ENCODE peak calls at places on chromosomes 16 and 17, in ten cellular contexts. J is esophagus squamous epithelium, W is ovary, X is HCT116, U is prostate gland, A is endothelial cell of umbilical vein, C is uterus, R is tibial nerve, L is breast epithelium, Q is stomach. Y is an unnamed sample.

GRCh38 chr16:58640949-58641348 is 11.3 kb upstream of the CNOT1 start:
- DNase-seq in J (no peak), U (no peak), C (no peak), X (no peak), L (no peak), A (no peak), Q (no peak), R (no peak), W (no peak), Y (no peak)

GRCh38 chr17:44925731-44926697 is 10.7 kb upstream of the GFAP start:
- DNase-seq in U (no peak), L (no peak), J (no peak), R (no peak), A (no peak), Q (no peak), W (no peak), C (no peak), X (no peak), Y (no peak)

GRCh38 chr16:14100825-14101224 is 29.7 kb downstream of the MRTFB start:
- DNase-seq in X (no peak), L (no peak), C (no peak), U (no peak), R (no peak), A (no peak), Q (no peak), J (no peak), W (no peak), Y (no peak)

GRCh38 chr16:15856901-15857778 is at the start of gene MYH11:
- DNase-seq in J (no peak), A (no peak), X (no peak), L (peak; percentile 42), C (peak; percentile 81), W (peak; percentile 67), Q (no peak), U (no peak), R (no peak), Y (no peak)

GRCh38 chr16:11955713-11956123 is 9.3 kb upstream of the TNFRSF17 start:
- DNase-seq in R (no peak), J (no peak), X (no peak), A (no peak), C (no peak), Q (no peak), W (no peak), U (no peak), L (no peak), Y (peak; percentile 76)

GRCh38 chr17:57289130-57289529 is 32.8 kb downstream of the MSI2 start:
- DNase-seq in W (no peak), U (no peak), R (no peak), L (no peak), C (no peak), J (no peak), A (no peak), Q (no peak), X (no peak), Y (no peak)

GRCh38 chr17:58329035-58329807 is 626 bp upstream of the TSPOAP1 start:
- DNase-seq in R (no peak), J (no peak), Q (peak; percentile 37), C (no peak), W (no peak), X (no peak), U (no peak), A (no peak), L (no peak), Y (no peak)

GRCh38 chr17:46768540-46768870 is 50.0 kb downstream of the WNT3 start:
- DNase-seq in C (no peak), U (no peak), X (no peak), W (no peak), Q (peak; percentile 21), J (no peak), L (no peak), R (no peak), A (no peak), Y (no peak)

GRCh38 chr16:11087691-11088431 is 143.5 kb downstream of the CLEC16A start:
- DNase-seq in R (no peak), U (no peak), A (no peak), X (no peak), W (no peak), C (no peak), L (no peak), Q (no peak), J (no peak), Y (no peak)

GRCh38 chr17:75707096-75707720 is 14.1 kb upstream of the ITGB4 start:
- DNase-seq in L (no peak), J (no peak), C (peak; percentile 69), U (no peak), W (no peak), Q (peak; percentile 73), R (no peak), X (peak; percentile 94), A (peak; percentile 97), Y (peak; percentile 96)

GRCh38 chr17:66713533-66714042 is 121.3 kb upstream of the CACNG5 start:
- DNase-seq in L (no peak), A (no peak), Q (no peak), U (no peak), W (no peak), X (no peak), R (no peak), C (no peak), J (no peak), Y (no peak)

GRCh38 chr16:28556914-28557320 is 3.2 kb downstream of the SGF29 start:
- DNase-seq in L (no peak), Q (no peak), W (no peak), J (no peak), R (no peak), A (no peak), U (no peak), X (no peak), C (no peak), Y (no peak)

GRCh38 chr17:74296548-74296936 is 22.5 kb downstream of the DNAI2 start:
- DNase-seq in Q (peak; percentile 52), L (no peak), C (peak; percentile 30), A (peak; percentile 7), U (peak; percentile 42), W (peak; percentile 74), R (peak; percentile 43), X (peak; percentile 57), J (no peak), Y (peak; percentile 40)

GRCh38 chr17:55769625-55770000 is 18.8 kb downstream of the PCTP start:
- DNase-seq in J (no peak), C (no peak), A (no peak), R (no peak), W (no peak), L (no peak), X (no peak), U (no peak), Q (no peak), Y (peak; percentile 42)

GRCh38 chr16:86926695-86927094 is 348.3 kb downstream of the FOXL1 start:
- DNase-seq in R (no peak), L (no peak), A (no peak), W (no peak), X (no peak), U (no peak), J (no peak), Q (no peak), C (no peak), Y (no peak)

GRCh38 chr17:81387235-81388060 is 7.8 kb upstream of the BAHCC1 start:
- DNase-seq in Q (peak; percentile 53), R (no peak), A (peak; percentile 44), U (peak; percentile 51), J (no peak), X (no peak), C (peak; percentile 82), L (no peak), W (peak; percentile 75), Y (no peak)
- TF ChIP-seq POLR2A in Q (no peak), R (no peak), A (no peak), U (peak; percentile 43), J (no peak), X (peak; percentile 81), C (peak; percentile 49), L (peak; percentile 12), W (no peak), Y (peak; percentile 9)

DNA sequence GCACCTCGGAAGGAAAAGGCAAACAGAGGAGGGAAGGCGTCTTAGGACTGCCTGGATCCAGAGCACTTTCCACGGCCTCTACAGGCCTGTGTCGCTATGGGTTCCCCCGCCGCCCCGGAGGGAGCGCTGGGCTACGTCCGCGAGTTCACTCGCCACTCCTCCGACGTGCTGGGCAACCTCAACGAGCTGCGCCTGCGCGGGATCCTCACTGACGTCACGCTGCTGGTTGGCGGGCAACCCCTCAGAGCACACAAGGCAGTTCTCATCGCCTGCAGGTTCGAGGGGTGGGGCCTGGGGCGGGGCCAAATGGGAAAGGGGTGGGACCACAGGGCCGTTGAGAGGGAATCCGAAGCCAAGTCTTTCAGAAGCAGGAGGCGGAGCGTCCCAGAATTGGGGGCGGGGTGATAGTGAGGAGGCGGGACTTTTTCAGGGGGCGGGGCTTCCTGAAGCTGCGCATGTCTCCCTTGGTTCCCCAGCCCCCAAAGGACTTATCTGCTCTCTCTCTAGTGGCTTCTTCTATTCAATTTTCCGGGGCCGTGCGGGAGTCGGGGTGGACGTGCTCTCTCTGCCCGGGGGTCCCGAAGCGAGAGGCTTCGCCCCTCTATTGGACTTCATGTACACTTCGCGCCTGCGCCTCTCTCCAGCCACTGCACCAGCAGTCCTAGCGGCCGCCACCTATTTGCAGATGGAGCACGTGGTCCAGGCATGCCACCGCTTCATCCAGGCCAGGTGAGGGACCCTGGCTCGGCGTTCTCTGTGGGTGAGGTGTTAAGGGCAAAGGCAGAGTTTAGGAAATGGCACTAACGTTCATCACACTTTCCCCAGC is 939 bp downstream of the BCL6B start:
- DNase-seq in Q (peak; percentile 93), C (peak; percentile 89), W (peak; percentile 88), A (peak; percentile 100), R (peak; percentile 87), J (no peak), X (peak; percentile 86), L (peak; percentile 86), U (peak; percentile 78), Y (no peak)
- TF ChIP-seq POLR2A in Q (no peak), C (peak; percentile 78), W (no peak), A (peak; percentile 78), R (no peak), J (peak; percentile 44), X (peak; percentile 23), L (no peak), U (peak; percentile 46), Y (no peak)

DNA sequence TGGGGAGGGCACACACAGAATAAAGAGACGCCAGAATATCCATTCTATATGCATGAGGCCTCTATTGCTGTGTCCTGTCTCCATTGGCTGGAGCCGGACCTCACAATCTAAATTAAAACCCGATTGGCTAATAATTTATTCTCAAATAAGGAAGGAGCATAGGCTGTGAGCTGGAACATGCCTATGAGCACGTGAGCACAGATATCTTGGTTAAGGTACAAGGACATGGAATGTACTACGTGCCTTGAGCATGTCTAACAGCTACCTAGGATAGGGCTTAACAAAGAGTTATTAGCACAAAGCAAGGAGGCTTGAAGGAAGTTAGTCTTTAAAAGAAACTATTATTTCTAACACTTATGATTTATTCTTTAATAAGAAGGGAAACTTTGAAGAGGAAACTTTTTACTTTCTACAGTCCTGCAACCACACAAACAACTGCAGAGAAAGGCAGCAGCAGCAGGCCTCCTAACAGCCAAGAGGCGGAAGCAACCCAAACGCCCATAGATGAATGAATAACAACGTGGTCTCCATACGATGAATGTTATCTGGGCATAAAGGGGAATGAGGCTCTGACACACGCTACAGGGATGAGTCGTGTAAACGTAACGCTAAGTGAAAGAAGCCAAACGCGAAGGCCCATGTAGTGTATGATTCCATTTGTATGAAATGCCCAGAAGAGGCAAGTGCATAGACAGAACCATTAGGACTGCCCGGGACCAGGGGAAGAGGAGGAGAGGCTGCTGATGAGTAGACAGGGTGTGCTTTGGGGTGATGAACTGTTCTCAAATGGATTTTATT is 94.6 kb upstream of the DNAH17 start:
- DNase-seq in Q (no peak), X (no peak), C (no peak), A (no peak), L (no peak), R (no peak), J (no peak), U (no peak), W (no peak), Y (no peak)
- TF ChIP-seq POLR2A in Q (no peak), X (no peak), C (no peak), A (no peak), L (no peak), R (no peak), J (no peak), U (no peak), W (no peak), Y (no peak)

GRCh38 chr17:69414408-69415274 is at the start of gene MAP2K6:
- DNase-seq in C (peak; percentile 74), Q (peak; percentile 81), U (peak; percentile 75), X (no peak), A (peak; percentile 86), L (peak; percentile 60), R (peak; percentile 49), W (peak; percentile 77), J (peak; percentile 33), Y (peak; percentile 66)
- TF ChIP-seq POLR2A in C (no peak), Q (no peak), U (no peak), X (no peak), A (peak; percentile 50), L (no peak), R (no peak), W (no peak), J (no peak), Y (peak; percentile 24)